ENCODE peak calls at places on chromosome 15, in six cellular contexts. One of them, this sample, is unnamed.

GRCh38 chr15:80825361-80826030 is 46.3 kb downstream of the CEMIP start:
- DNase-seq in T follicular helper cell: no peak
- DNase-seq in left ventricle myocardium inferior: no peak
- DNase-seq in left ventricle myocardium superior: peak
- DNase-seq in HuH-7: no peak
- DNase-seq in AG04449: no peak
- DNase-seq in this sample: no peak

GRCh38 chr15:63052128-63052826 is 9.7 kb downstream of the TPM1 start:
- DNase-seq in T follicular helper cell: no peak
- DNase-seq in left ventricle myocardium inferior: no peak
- DNase-seq in left ventricle myocardium superior: no peak
- DNase-seq in HuH-7: no peak
- DNase-seq in AG04449: no peak
- DNase-seq in this sample: no peak

GRCh38 chr15:89576417-89576773 is 1.1 kb downstream of the TICRR start:
- DNase-seq in T follicular helper cell: no peak
- DNase-seq in left ventricle myocardium inferior: no peak
- DNase-seq in left ventricle myocardium superior: no peak
- DNase-seq in HuH-7: no peak
- DNase-seq in AG04449: no peak
- DNase-seq in this sample: no peak

GRCh38 chr15:35289029-35289617 is 204.0 kb upstream of the NANOGP8 start:
- DNase-seq in T follicular helper cell: no peak
- DNase-seq in left ventricle myocardium inferior: no peak
- DNase-seq in left ventricle myocardium superior: no peak
- DNase-seq in HuH-7: peak
- DNase-seq in AG04449: no peak
- DNase-seq in this sample: peak

GRCh38 chr15:60899322-60899966 is 329.7 kb downstream of the RORA start:
- DNase-seq in T follicular helper cell: no peak
- DNase-seq in left ventricle myocardium inferior: no peak
- DNase-seq in left ventricle myocardium superior: no peak
- DNase-seq in HuH-7: no peak
- DNase-seq in AG04449: no peak
- DNase-seq in this sample: no peak

GRCh38 chr15:62896969-62897486 is 145.5 kb upstream of the TPM1 start:
- DNase-seq in T follicular helper cell: no peak
- DNase-seq in left ventricle myocardium inferior: peak
- DNase-seq in left ventricle myocardium superior: peak
- DNase-seq in HuH-7: no peak
- DNase-seq in AG04449: peak
- DNase-seq in this sample: peak

GRCh38 chr15:53072077-53072476 is 281.9 kb upstream of the ONECUT1 start:
- DNase-seq in T follicular helper cell: no peak
- DNase-seq in left ventricle myocardium inferior: no peak
- DNase-seq in left ventricle myocardium superior: no peak
- DNase-seq in HuH-7: peak
- DNase-seq in AG04449: no peak
- DNase-seq in this sample: no peak

GRCh38 chr15:25179673-25180511 is 225.1 kb downstream of the SNRPN start:
- DNase-seq in T follicular helper cell: no peak
- DNase-seq in left ventricle myocardium inferior: peak
- DNase-seq in left ventricle myocardium superior: peak
- DNase-seq in HuH-7: no peak
- DNase-seq in AG04449: no peak
- DNase-seq in this sample: no peak

GRCh38 chr15:35738370-35738769 is 192.4 kb upstream of the DPH6 start:
- DNase-seq in T follicular helper cell: no peak
- DNase-seq in left ventricle myocardium inferior: no peak
- DNase-seq in left ventricle myocardium superior: no peak
- DNase-seq in HuH-7: no peak
- DNase-seq in AG04449: no peak
- DNase-seq in this sample: no peak

GRCh38 chr15:69926011-69926410 is 171.7 kb downstream of the TLE3 start:
- DNase-seq in T follicular helper cell: no peak
- DNase-seq in left ventricle myocardium inferior: no peak
- DNase-seq in left ventricle myocardium superior: no peak
- DNase-seq in HuH-7: no peak
- DNase-seq in AG04449: no peak
- DNase-seq in this sample: no peak

GRCh38 chr15:28103402-28103801 is 4.3 kb upstream of the OCA2 start:
- DNase-seq in T follicular helper cell: no peak
- DNase-seq in left ventricle myocardium inferior: no peak
- DNase-seq in left ventricle myocardium superior: no peak
- DNase-seq in HuH-7: no peak
- DNase-seq in AG04449: no peak
- DNase-seq in this sample: no peak

This sample was measured in AG04450.